ENCODE peak calls at places on chromosomes 1 and 21, in nine cellular contexts. X is fibroblast of lung, G is spleen, C is psoas muscle, K is IMR-90, Z is astrocyte of the spinal cord, U is MM.1S, A is left lung, W is ovary. M is an unnamed sample.

GRCh38 chr1:62993844-62994243 is 209.9 kb downstream of the ATG4C start:
- DNase-seq in X (no peak), G (no peak), C (no peak), K (no peak), Z (no peak), U (no peak), A (no peak), W (no peak), M (no peak)

GRCh38 chr1:31576201-31576669 is at the start of gene TINAGL1:
- DNase-seq in X (no peak), G (no peak), C (no peak), K (no peak), Z (no peak), U (no peak), A (peak), W (no peak), M (no peak)

GRCh38 chr1:203038217-203038741 is 12.0 kb downstream of the PPFIA4 start:
- DNase-seq in X (peak), G (no peak), C (peak), K (peak), Z (peak), U (peak), A (no peak), W (no peak), M (peak)

GRCh38 chr21:41369105-41369914 is 7.5 kb downstream of the MX2 start:
- DNase-seq in X (no peak), G (peak), C (peak), K (no peak), Z (no peak), U (no peak), A (no peak), W (peak), M (no peak)

GRCh38 chr1:77447669-77448068 is 165.8 kb downstream of the AK5 start:
- DNase-seq in X (no peak), G (no peak), C (no peak), K (no peak), Z (no peak), U (no peak), A (no peak), W (no peak), M (no peak)

GRCh38 chr1:38741341-38741740 is 118.2 kb downstream of the RRAGC start:
- DNase-seq in X (peak), G (no peak), C (no peak), K (no peak), Z (no peak), U (no peak), A (no peak), W (no peak), M (no peak)

GRCh38 chr1:248816042-248816851 is 9.5 kb downstream of the SH3BP5L start:
- DNase-seq in X (no peak), G (peak), C (no peak), K (no peak), Z (no peak), U (no peak), A (no peak), W (no peak), M (no peak)

GRCh38 chr1:192703283-192704206 is 67.6 kb downstream of the RGS13 start:
- DNase-seq in X (peak), G (no peak), C (no peak), K (no peak), Z (no peak), U (peak), A (no peak), W (no peak), M (no peak)

GRCh38 chr1:86551305-86551704 is 4.4 kb downstream of the CLCA4 start:
- DNase-seq in X (no peak), G (no peak), C (no peak), K (no peak), Z (no peak), U (no peak), A (no peak), W (no peak), M (no peak)

GRCh38 chr1:183164963-183165362 is 21.1 kb upstream of the LAMC2 start:
- DNase-seq in X (peak), G (no peak), C (no peak), K (no peak), Z (no peak), U (no peak), A (no peak), W (no peak), M (no peak)

GRCh38 chr1:182657026-182657425 is 27.4 kb downstream of the RGS8 start:
- DNase-seq in X (no peak), G (no peak), C (no peak), K (no peak), Z (no peak), U (no peak), A (no peak), W (no peak), M (no peak)

GRCh38 chr1:17622823-17623222 is 83.3 kb downstream of the ARHGEF10L start:
- DNase-seq in X (no peak), G (no peak), C (peak), K (no peak), Z (no peak), U (no peak), A (no peak), W (no peak), M (no peak)

GRCh38 chr1:201119206-201119814 is 7.1 kb upstream of the CACNA1S start:
- DNase-seq in X (peak), G (no peak), C (peak), K (peak), Z (peak), U (peak), A (no peak), W (no peak), M (peak)

GRCh38 chr1:167083871-167084270 is 6.3 kb downstream of the GPA33 start:
- DNase-seq in X (no peak), G (no peak), C (no peak), K (no peak), Z (no peak), U (no peak), A (no peak), W (no peak), M (no peak)

GRCh38 chr1:178898401-178898800 is 27.5 kb upstream of the ANGPTL1 start:
- DNase-seq in X (no peak), G (no peak), C (no peak), K (no peak), Z (no peak), U (no peak), A (no peak), W (no peak), M (no peak)

GRCh38 chr1:35577071-35577998 is 4.2 kb downstream of the TFAP2E start:
- DNase-seq in X (no peak), G (peak), C (peak), K (no peak), Z (no peak), U (peak), A (no peak), W (no peak), M (no peak)

GRCh38 chr1:97190326-97190725 is 468.7 kb downstream of the PTBP2 start:
- DNase-seq in X (peak), G (no peak), C (no peak), K (peak), Z (peak), U (no peak), A (no peak), W (no peak), M (peak)

GRCh38 chr1:80272495-80272894 is 1266.0 kb upstream of the ADGRL4 start:
- DNase-seq in X (no peak), G (no peak), C (no peak), K (no peak), Z (no peak), U (no peak), A (no peak), W (no peak), M (no peak)

GRCh38 chr1:8846263-8846662 is 28.8 kb upstream of the RERE start:
- DNase-seq in X (no peak), G (no peak), C (no peak), K (no peak), Z (no peak), U (no peak), A (no peak), W (no peak), M (no peak)

GRCh38 chr1:111793896-111794295 is 38.2 kb downstream of the DDX20 start:
- DNase-seq in X (no peak), G (no peak), C (no peak), K (no peak), Z (no peak), U (no peak), A (no peak), W (no peak), M (no peak)

GRCh38 chr1:182381962-182382819 is 9.4 kb downstream of the GLUL start:
- DNase-seq in X (no peak), G (no peak), C (no peak), K (no peak), Z (no peak), U (no peak), A (no peak), W (no peak), M (no peak)

GRCh38 chr21:16535100-16535418 is 805.3 kb downstream of the USP25 start:
- DNase-seq in X (peak), G (no peak), C (peak), K (peak), Z (peak), U (no peak), A (no peak), W (peak), M (peak)

GRCh38 chr1:85313888-85314696 is 37.7 kb upstream of the BCL10 start:
- DNase-seq in X (peak), G (no peak), C (peak), K (peak), Z (peak), U (no peak), A (no peak), W (no peak), M (peak)

GRCh38 chr1:109759513-109760334 is 4.0 kb downstream of the EPS8L3 start:
- DNase-seq in X (no peak), G (peak), C (no peak), K (no peak), Z (no peak), U (no peak), A (peak), W (peak), M (no peak)

GRCh38 chr1:223343692-223344091 is 20.3 kb downstream of the SUSD4 start:
- DNase-seq in X (no peak), G (no peak), C (no peak), K (no peak), Z (no peak), U (no peak), A (no peak), W (peak), M (no peak)

GRCh38 chr1:6464514-6464836 is 1.5 kb downstream of the TNFRSF25 start:
- DNase-seq in X (no peak), G (no peak), C (no peak), K (no peak), Z (no peak), U (no peak), A (no peak), W (no peak), M (no peak)

GRCh38 chr1:6466023-6466422 is at the start of gene TNFRSF25:
- DNase-seq in X (no peak), G (no peak), C (no peak), K (no peak), Z (no peak), U (no peak), A (no peak), W (no peak), M (no peak)

GRCh38 chr1:6464915-6465314 is 1.1 kb downstream of the TNFRSF25 start:
- DNase-seq in X (no peak), G (no peak), C (no peak), K (no peak), Z (no peak), U (no peak), A (no peak), W (no peak), M (no peak)

GRCh38 chr1:6466751-6467150 is 778 bp upstream of the TNFRSF25 start:
- DNase-seq in X (no peak), G (no peak), C (no peak), K (no peak), Z (no peak), U (no peak), A (no peak), W (no peak), M (no peak)

GRCh38 chr1:6465461-6466005 is 440 bp downstream of the TNFRSF25 start:
- DNase-seq in X (no peak), G (no peak), C (no peak), K (no peak), Z (no peak), U (no peak), A (no peak), W (no peak), M (no peak)
- H3K4me3 ChIP-seq in X (no peak), G (no peak), C (no peak), K (no peak), Z (no peak), U (no peak), A (no peak), W (no peak), M (no peak)

GRCh38 chr1:219805191-219805590 is 123.2 kb downstream of the SLC30A10 start:
- DNase-seq in X (no peak), G (no peak), C (no peak), K (no peak), Z (peak), U (no peak), A (no peak), W (no peak), M (no peak)
- TF ChIP-seq CTCF in X (no peak), G (no peak), C (no peak), K (no peak), Z (peak), U (no peak), A (no peak), W (no peak), M (peak)

GRCh38 chr1:156065212-156065611 is 4.3 kb downstream of the RAB25 start:
- DNase-seq in X (no peak), G (no peak), C (no peak), K (no peak), Z (no peak), U (no peak), A (no peak), W (no peak), M (no peak)

GRCh38 chr1:156064615-156065014 is 3.7 kb downstream of the RAB25 start:
- DNase-seq in X (no peak), G (no peak), C (no peak), K (no peak), Z (no peak), U (no peak), A (no peak), W (no peak), M (no peak)

GRCh38 chr1:156062189-156062588 is 1.2 kb downstream of the RAB25 start:
- DNase-seq in X (no peak), G (no peak), C (no peak), K (peak), Z (no peak), U (no peak), A (no peak), W (no peak), M (no peak)

GRCh38 chr1:156063997-156064285 is 3.0 kb downstream of the RAB25 start:
- DNase-seq in X (no peak), G (no peak), C (no peak), K (peak), Z (peak), U (no peak), A (no peak), W (no peak), M (no peak)

GRCh38 chr1:156060937-156061636 is at the start of gene RAB25:
- DNase-seq in X (no peak), G (no peak), C (no peak), K (no peak), Z (no peak), U (no peak), A (no peak), W (no peak), M (no peak)
- H3K4me3 ChIP-seq in X (no peak), G (no peak), C (no peak), K (no peak), Z (no peak), U (no peak), A (peak), W (no peak), M (no peak)

DNA sequence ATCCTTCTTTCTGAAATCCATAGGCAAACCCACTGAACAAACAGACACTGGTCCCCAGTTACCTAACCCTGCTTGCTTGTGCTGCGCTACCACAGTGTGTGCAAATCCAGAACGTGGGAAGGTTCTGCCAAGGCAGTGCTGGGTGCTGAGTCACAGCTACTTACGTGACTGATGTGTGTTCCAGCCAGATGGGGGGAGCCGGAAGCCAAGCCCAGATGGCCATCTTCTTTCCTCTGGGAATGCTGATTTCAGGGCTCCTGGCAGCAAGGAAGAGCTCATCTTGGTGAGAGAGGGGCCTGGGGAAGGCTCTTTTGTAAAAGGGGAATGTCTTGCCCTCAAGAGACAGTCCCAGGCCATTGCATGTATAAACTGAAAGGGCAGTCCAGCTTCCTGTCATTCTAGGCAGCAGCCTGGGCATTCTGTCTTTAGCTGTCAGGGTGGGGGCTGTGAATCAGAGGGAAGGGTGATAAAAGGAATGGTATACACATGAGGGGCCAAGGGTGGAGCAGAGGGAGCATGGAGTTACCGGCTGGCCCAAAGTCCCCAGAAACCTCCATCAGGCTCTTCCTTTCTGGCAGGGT is 54.1 kb downstream of the CD46 start:
- DNase-seq in X (peak), G (no peak), C (peak), K (peak), Z (peak), U (peak), A (peak), W (peak), M (peak)
- TF ChIP-seq CTCF in X (no peak), G (no peak), C (no peak), K (no peak), Z (no peak), U (no peak), A (no peak), W (no peak), M (no peak)

DNA sequence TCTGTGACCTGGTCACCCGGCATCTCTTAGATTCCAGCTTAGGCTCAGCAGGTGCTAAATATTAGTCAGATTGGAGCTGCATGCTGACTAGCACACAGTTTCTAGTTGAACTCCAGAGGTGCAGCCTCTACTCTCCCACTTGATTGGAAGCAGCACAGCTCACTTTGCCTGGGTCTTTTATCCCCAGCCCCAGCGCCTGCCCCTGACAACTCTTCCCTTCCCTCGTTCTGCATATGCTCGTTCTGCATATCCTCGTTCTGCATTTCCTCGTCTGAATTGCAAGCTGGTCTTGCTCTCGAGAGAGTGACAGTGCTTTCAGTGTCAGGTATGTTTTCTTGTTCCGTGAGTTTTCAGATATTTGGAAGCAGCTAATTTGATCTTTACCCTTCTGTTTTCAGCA is 11.7 kb downstream of the COL18A1 start:
- DNase-seq in X (no peak), G (peak), C (peak), K (no peak), Z (no peak), U (no peak), A (peak), W (no peak), M (no peak)
- H3K4me3 ChIP-seq in X (no peak), G (no peak), C (no peak), K (no peak), Z (no peak), U (no peak), A (no peak), W (no peak), M (no peak)

GRCh38 chr1:155136728-155137127 is 1.1 kb downstream of the SLC50A1 start:
- DNase-seq in X (no peak), G (peak), C (no peak), K (no peak), Z (no peak), U (no peak), A (no peak), W (no peak), M (no peak)

GRCh38 chr1:155134858-155135415 is 715 bp upstream of the SLC50A1 start:
- DNase-seq in X (peak), G (peak), C (peak), K (peak), Z (peak), U (peak), A (peak), W (peak), M (peak)

GRCh38 chr1:155134322-155134721 is 1.3 kb upstream of the SLC50A1 start:
- DNase-seq in X (no peak), G (no peak), C (no peak), K (no peak), Z (no peak), U (no peak), A (no peak), W (no peak), M (no peak)

GRCh38 chr1:155137129-155137528 is 1.5 kb downstream of the SLC50A1 start:
- DNase-seq in X (no peak), G (no peak), C (no peak), K (no peak), Z (no peak), U (no peak), A (no peak), W (no peak), M (no peak)

GRCh38 chr1:155135416-155136197 is at the start of gene SLC50A1:
- DNase-seq in X (peak), G (peak), C (peak), K (peak), Z (peak), U (peak), A (peak), W (peak), M (peak)
- TF ChIP-seq CTCF in X (no peak), G (peak), C (peak), K (peak), Z (no peak), U (no peak), A (peak), W (peak), M (no peak)

GRCh38 chr1:176203735-176204134 is 3.4 kb downstream of the COP1 start:
- DNase-seq in X (no peak), G (no peak), C (no peak), K (no peak), Z (no peak), U (no peak), A (no peak), W (no peak), M (no peak)

GRCh38 chr1:176208034-176208433 is 948 bp upstream of the COP1 start:
- DNase-seq in X (no peak), G (peak), C (no peak), K (no peak), Z (no peak), U (peak), A (no peak), W (no peak), M (no peak)

GRCh38 chr1:176206006-176206960 is 803 bp downstream of the COP1 start:
- DNase-seq in X (peak), G (peak), C (peak), K (peak), Z (peak), U (peak), A (peak), W (no peak), M (peak)

GRCh38 chr1:176206961-176207902 is at the start of gene COP1:
- DNase-seq in X (peak), G (peak), C (peak), K (peak), Z (peak), U (peak), A (peak), W (peak), M (peak)

GRCh38 chr1:176205322-176205914 is 1.7 kb downstream of the COP1 start:
- DNase-seq in X (peak), G (no peak), C (no peak), K (peak), Z (peak), U (no peak), A (no peak), W (no peak), M (peak)
- H3K4me3 ChIP-seq in X (peak), G (peak), C (peak), K (peak), Z (peak), U (peak), A (peak), W (peak), M (peak)

M was measured in foreskin fibroblast.